ENCODE peak calls at places on chromosomes 7 and 10, in eight cellular contexts. J, D, T, P, C, H, A and K are unnamed samples.

GRCh38 chr10:96719205-96719604 is 1.1 kb downstream of the PIK3AP1 start:
- DNase-seq in J (no peak), D (no peak), T (no peak), P (no peak), C (no peak), H (no peak), A (no peak), K (no peak)

GRCh38 chr7:43535031-43535451 is 47.9 kb upstream of the STK17A start:
- DNase-seq in J (no peak), D (no peak), T (no peak), P (no peak), C (no peak), H (no peak), A (no peak), K (no peak)

GRCh38 chr10:85043207-85043606 is 714.8 kb downstream of the CCSER2 start:
- DNase-seq in J (no peak), D (no peak), T (no peak), P (no peak), C (no peak), H (no peak), A (no peak), K (no peak)

GRCh38 chr10:92538231-92538958 is 35.5 kb downstream of the IDE start:
- DNase-seq in J (no peak), D (no peak), T (no peak), P (no peak), C (no peak), H (no peak), A (no peak), K (no peak)

GRCh38 chr10:59387951-59388431 is 25.6 kb upstream of the FAM13C start:
- DNase-seq in J (no peak), D (no peak), T (no peak), P (no peak), C (no peak), H (no peak), A (no peak), K (no peak)

GRCh38 chr7:36208997-36209813 is 56.2 kb downstream of the EEPD1 start:
- DNase-seq in J (no peak), D (no peak), T (peak; percentile 65), P (no peak), C (no peak), H (no peak), A (peak; percentile 35), K (no peak)

GRCh38 chr7:140873473-140873872 is 51.3 kb downstream of the BRAF start:
- DNase-seq in J (no peak), D (no peak), T (peak; percentile 14), P (no peak), C (no peak), H (no peak), A (no peak), K (no peak)

GRCh38 chr7:131249003-131249402 is 78.7 kb upstream of the MKLN1 start:
- DNase-seq in J (no peak), D (peak; percentile 78), T (peak; percentile 94), P (no peak), C (peak; percentile 81), H (no peak), A (no peak), K (no peak)

GRCh38 chr10:105691811-105692210 is 1050.7 kb downstream of the SORCS3 start:
- DNase-seq in J (no peak), D (no peak), T (no peak), P (no peak), C (no peak), H (no peak), A (no peak), K (no peak)

GRCh38 chr10:79038841-79039201 is 29.9 kb upstream of the ZMIZ1 start:
- DNase-seq in J (peak; percentile 20), D (peak; percentile 33), T (no peak), P (no peak), C (no peak), H (no peak), A (no peak), K (peak; percentile 4)

GRCh38 chr7:5452937-5453540 is 29.4 kb upstream of the TNRC18 start:
- DNase-seq in J (no peak), D (no peak), T (peak; percentile 94), P (no peak), C (no peak), H (no peak), A (no peak), K (peak; percentile 52)

GRCh38 chr7:121288894-121289293 is 39.9 kb upstream of the WNT16 start:
- DNase-seq in J (no peak), D (no peak), T (peak; percentile 66), P (no peak), C (no peak), H (no peak), A (no peak), K (no peak)

GRCh38 chr10:120477723-120478270 is 20.8 kb downstream of the PLPP4 start:
- DNase-seq in J (no peak), D (no peak), T (no peak), P (no peak), C (no peak), H (no peak), A (no peak), K (no peak)

GRCh38 chr10:44934416-44935200 is 23.5 kb downstream of the TMEM72 start:
- DNase-seq in J (no peak), D (no peak), T (no peak), P (no peak), C (no peak), H (no peak), A (no peak), K (no peak)

GRCh38 chr10:47359626-47360418 is 11.7 kb downstream of the RBP3 start:
- DNase-seq in J (no peak), D (peak; percentile 26), T (peak; percentile 60), P (no peak), C (no peak), H (no peak), A (no peak), K (no peak)

GRCh38 chr10:5523796-5524574 is 776 bp upstream of the CALML3 start:
- DNase-seq in J (no peak), D (peak; percentile 61), T (no peak), P (peak; percentile 18), C (no peak), H (no peak), A (no peak), K (no peak)

GRCh38 chr10:12978885-12979284 is 22.6 kb downstream of the CCDC3 start:
- DNase-seq in J (no peak), D (no peak), T (no peak), P (no peak), C (no peak), H (no peak), A (no peak), K (no peak)

GRCh38 chr7:129804301-129805085 is 148.3 kb downstream of the UBE2H start:
- DNase-seq in J (no peak), D (peak; percentile 69), T (peak; percentile 68), P (no peak), C (no peak), H (no peak), A (no peak), K (no peak)

GRCh38 chr7:157490465-157490912 is 153.7 kb downstream of the DNAJB6 start:
- DNase-seq in J (no peak), D (peak; percentile 40), T (peak; percentile 77), P (no peak), C (no peak), H (no peak), A (peak; percentile 66), K (no peak)

GRCh38 chr7:73908123-73908611 is 47.2 kb downstream of the TMEM270 start:
- DNase-seq in J (no peak), D (no peak), T (peak; percentile 60), P (peak; percentile 20), C (no peak), H (no peak), A (no peak), K (no peak)

DNA sequence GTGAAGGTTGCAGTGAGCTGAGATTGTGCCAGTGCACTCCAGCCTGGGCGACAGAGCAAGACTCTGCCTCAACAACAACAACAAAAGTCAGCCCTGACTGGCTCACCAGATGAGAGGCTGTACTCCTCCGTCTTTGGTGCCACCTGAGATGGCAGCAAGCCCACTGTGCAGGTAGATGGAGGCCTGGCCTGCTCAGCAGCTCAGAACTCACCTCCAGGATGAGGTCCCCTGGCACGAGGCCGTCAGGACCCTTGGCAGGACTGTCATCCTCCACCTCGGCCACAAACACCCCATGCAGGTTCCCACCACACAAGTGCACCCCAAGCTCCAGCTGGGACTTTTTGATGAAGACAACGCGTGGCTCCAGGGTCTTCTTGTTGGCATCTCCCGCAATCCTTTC is 117.2 kb downstream of the DLG5 start:
- DNase-seq in J (no peak), D (peak; percentile 27), T (peak; percentile 41), P (no peak), C (no peak), H (no peak), A (no peak), K (no peak)
- H3K36me3 ChIP-seq in J (no peaks in the 10 kb centered on the region), D (peaks cover 28% of the 10 kb centered on the region), T (peaks cover 48% of the 10 kb centered on the region), P (no peaks in the 10 kb centered on the region), C (peaks cover 4% of the 10 kb centered on the region), H (peaks cover 23% of the 10 kb centered on the region), A (peaks cover 84% of the 10 kb centered on the region), K (peaks cover 53% of the 10 kb centered on the region)

GRCh38 chr7:158647475-158647792 is 57.2 kb downstream of the NCAPG2 start:
- DNase-seq in J (no peak), D (no peak), T (no peak), P (no peak), C (no peak), H (no peak), A (no peak), K (no peak)
- H3K36me3 ChIP-seq in J (no peaks in the 10 kb centered on the region), D (peaks cover 2% of the 10 kb centered on the region), T (peaks cover 24% of the 10 kb centered on the region), P (no peaks in the 10 kb centered on the region), C (no peaks in the 10 kb centered on the region), H (peaks cover 7% of the 10 kb centered on the region), A (peaks cover 52% of the 10 kb centered on the region), K (peaks cover 78% of the 10 kb centered on the region)

GRCh38 chr7:107157091-107157490 is 11.7 kb upstream of the HBP1 start:
- DNase-seq in J (no peak), D (no peak), T (peak; percentile 26), P (no peak), C (no peak), H (no peak), A (no peak), K (no peak)
- H3K36me3 ChIP-seq in J (no peaks in the 10 kb centered on the region), D (no peaks in the 10 kb centered on the region), T (no peaks in the 10 kb centered on the region), P (no peaks in the 10 kb centered on the region), C (no peaks in the 10 kb centered on the region), H (no peaks in the 10 kb centered on the region), A (no peaks in the 10 kb centered on the region), K (no peaks in the 10 kb centered on the region)

GRCh38 chr10:43585981-43586738 is 11.7 kb upstream of the ZNF239 start:
- DNase-seq in J (no peak), D (no peak), T (no peak), P (no peak), C (no peak), H (no peak), A (no peak), K (no peak)
- H3K36me3 ChIP-seq in J (no peaks in the 10 kb centered on the region), D (no peaks in the 10 kb centered on the region), T (no peaks in the 10 kb centered on the region), P (no peaks in the 10 kb centered on the region), C (no peaks in the 10 kb centered on the region), H (no peaks in the 10 kb centered on the region), A (no peaks in the 10 kb centered on the region), K (no peaks in the 10 kb centered on the region)

GRCh38 chr10:10067644-10068043 is 950.0 kb upstream of the CELF2 start:
- DNase-seq in J (no peak), D (no peak), T (no peak), P (no peak), C (no peak), H (no peak), A (no peak), K (no peak)
- H3K36me3 ChIP-seq in J (no peaks in the 10 kb centered on the region), D (no peaks in the 10 kb centered on the region), T (no peaks in the 10 kb centered on the region), P (no peaks in the 10 kb centered on the region), C (no peaks in the 10 kb centered on the region), H (no peaks in the 10 kb centered on the region), A (no peaks in the 10 kb centered on the region), K (no peaks in the 10 kb centered on the region)